ENCODE peak calls at places on chromosome 10, in seven cellular contexts. V, F, T, O, N, B and I are unnamed samples.

GRCh38 chr10:78251041-78251434 is 217.4 kb downstream of the RPS24 start:
- DNase-seq in V (no peak), F (no peak), T (no peak), O (no peak), N (no peak), B (no peak), I (no peak)

GRCh38 chr10:106577756-106578155 is 586.8 kb downstream of the SORCS1 start:
- DNase-seq in V (no peak), F (no peak), T (no peak), O (no peak), N (no peak), B (no peak), I (no peak)

GRCh38 chr10:124866812-124867211 is 65.2 kb downstream of the ABRAXAS2 start:
- DNase-seq in V (no peak), F (no peak), T (no peak), O (no peak), N (no peak), B (no peak), I (no peak)

GRCh38 chr10:29757551-29758297 is 123.0 kb upstream of the SVIL start:
- DNase-seq in V (no peak), F (no peak), T (no peak), O (no peak), N (no peak), B (no peak), I (no peak)

GRCh38 chr10:63161592-63161991 is 28.5 kb downstream of the NRBF2 start:
- DNase-seq in V (no peak), F (no peak), T (no peak), O (no peak), N (no peak), B (no peak), I (no peak)

GRCh38 chr10:29881336-29881751 is 178.0 kb downstream of the JCAD start:
- DNase-seq in V (peak), F (no peak), T (no peak), O (no peak), N (no peak), B (no peak), I (no peak)

GRCh38 chr10:46198516-46198915 is 88.3 kb upstream of the ANTXRL start:
- DNase-seq in V (no peak), F (no peak), T (no peak), O (no peak), N (no peak), B (no peak), I (no peak)

GRCh38 chr10:45425628-45426563 is 51.9 kb downstream of the ALOX5 start:
- DNase-seq in V (no peak), F (no peak), T (no peak), O (no peak), N (no peak), B (peak), I (no peak)

GRCh38 chr10:75959209-75959608 is 527.8 kb downstream of the LRMDA start:
- DNase-seq in V (no peak), F (no peak), T (peak), O (no peak), N (peak), B (no peak), I (peak)

GRCh38 chr10:102115775-102116174 is 4.4 kb downstream of the LDB1 start:
- DNase-seq in V (no peak), F (no peak), T (no peak), O (no peak), N (no peak), B (no peak), I (no peak)

GRCh38 chr10:119595715-119596515 is 849 bp downstream of the TIAL1 start:
- DNase-seq in V (peak), F (no peak), T (peak), O (peak), N (no peak), B (peak), I (peak)

GRCh38 chr10:60414877-60415585 is 25.4 kb upstream of the ANK3 start:
- DNase-seq in V (no peak), F (no peak), T (peak), O (no peak), N (peak), B (no peak), I (peak)